ENCODE peak calls at places on chromosomes 6 and 20, in four cellular contexts. One of them, this sample, is unnamed.

GRCh38 chr6:1641391-1641790 is 31.7 kb downstream of the FOXC1 start:
- DNase-seq in CD8-positive, alpha-beta T cell: no peak
- DNase-seq in heart left ventricle: no peak
- DNase-seq in tibial nerve: no peak
- DNase-seq in this sample: no peak

GRCh38 chr20:37880726-37881591 is 22.0 kb upstream of the VSTM2L start:
- DNase-seq in CD8-positive, alpha-beta T cell: no peak
- DNase-seq in heart left ventricle: peak; percentile 90
- DNase-seq in tibial nerve: no peak
- DNase-seq in this sample: peak; percentile 84

GRCh38 chr6:73523434-73524123 is 2.7 kb upstream of the EEF1A1 start:
- DNase-seq in CD8-positive, alpha-beta T cell: peak; percentile 62
- DNase-seq in heart left ventricle: peak; percentile 66
- DNase-seq in tibial nerve: peak; percentile 58
- DNase-seq in this sample: peak; percentile 96

GRCh38 chr6:52546192-52546591 is 30.7 kb downstream of the TRAM2 start:
- DNase-seq in CD8-positive, alpha-beta T cell: no peak
- DNase-seq in heart left ventricle: no peak
- DNase-seq in tibial nerve: no peak
- DNase-seq in this sample: no peak

GRCh38 chr6:159983641-159984080 is 14.8 kb downstream of the IGF2R start:
- DNase-seq in CD8-positive, alpha-beta T cell: no peak
- DNase-seq in heart left ventricle: no peak
- DNase-seq in tibial nerve: no peak
- DNase-seq in this sample: no peak

GRCh38 chr6:28474441-28475219 is 31.3 kb upstream of the ZSCAN23 start:
- DNase-seq in CD8-positive, alpha-beta T cell: no peak
- DNase-seq in heart left ventricle: no peak
- DNase-seq in tibial nerve: no peak
- DNase-seq in this sample: no peak

GRCh38 chr20:10061641-10062040 is 26.9 kb downstream of the ANKEF1 start:
- DNase-seq in CD8-positive, alpha-beta T cell: no peak
- DNase-seq in heart left ventricle: no peak
- DNase-seq in tibial nerve: no peak
- DNase-seq in this sample: no peak

GRCh38 chr20:52494244-52494643 is 302.7 kb upstream of the ZFP64 start:
- DNase-seq in CD8-positive, alpha-beta T cell: peak; percentile 6
- DNase-seq in heart left ventricle: no peak
- DNase-seq in tibial nerve: no peak
- DNase-seq in this sample: no peak

GRCh38 chr6:36719126-36719525 is 21.5 kb downstream of the RAB44 start:
- DNase-seq in CD8-positive, alpha-beta T cell: no peak
- DNase-seq in heart left ventricle: no peak
- DNase-seq in tibial nerve: no peak
- DNase-seq in this sample: peak; percentile 19
- TF ChIP-seq CTCF in CD8-positive, alpha-beta T cell: no peak
- TF ChIP-seq CTCF in heart left ventricle: no peak
- TF ChIP-seq CTCF in tibial nerve: no peak
- TF ChIP-seq CTCF in this sample: no peak

GRCh38 chr6:141657812-141658211 is 474.9 kb upstream of the GJE1 start:
- DNase-seq in CD8-positive, alpha-beta T cell: no peak
- DNase-seq in heart left ventricle: no peak
- DNase-seq in tibial nerve: no peak
- DNase-seq in this sample: no peak
- H3K4me3 ChIP-seq in CD8-positive, alpha-beta T cell: no peak overlapping the region
- H3K4me3 ChIP-seq in heart left ventricle: no peak overlapping the region
- H3K4me3 ChIP-seq in tibial nerve: no peak overlapping the region
- H3K4me3 ChIP-seq in this sample: no peak overlapping the region

GRCh38 chr6:54134934-54135333 is 23.7 kb downstream of the MLIP start:
- DNase-seq in CD8-positive, alpha-beta T cell: no peak
- DNase-seq in heart left ventricle: no peak
- DNase-seq in tibial nerve: no peak
- DNase-seq in this sample: no peak
- TF ChIP-seq CTCF in CD8-positive, alpha-beta T cell: no peak
- TF ChIP-seq CTCF in heart left ventricle: no peak
- TF ChIP-seq CTCF in tibial nerve: no peak
- TF ChIP-seq CTCF in this sample: no peak

DNA sequence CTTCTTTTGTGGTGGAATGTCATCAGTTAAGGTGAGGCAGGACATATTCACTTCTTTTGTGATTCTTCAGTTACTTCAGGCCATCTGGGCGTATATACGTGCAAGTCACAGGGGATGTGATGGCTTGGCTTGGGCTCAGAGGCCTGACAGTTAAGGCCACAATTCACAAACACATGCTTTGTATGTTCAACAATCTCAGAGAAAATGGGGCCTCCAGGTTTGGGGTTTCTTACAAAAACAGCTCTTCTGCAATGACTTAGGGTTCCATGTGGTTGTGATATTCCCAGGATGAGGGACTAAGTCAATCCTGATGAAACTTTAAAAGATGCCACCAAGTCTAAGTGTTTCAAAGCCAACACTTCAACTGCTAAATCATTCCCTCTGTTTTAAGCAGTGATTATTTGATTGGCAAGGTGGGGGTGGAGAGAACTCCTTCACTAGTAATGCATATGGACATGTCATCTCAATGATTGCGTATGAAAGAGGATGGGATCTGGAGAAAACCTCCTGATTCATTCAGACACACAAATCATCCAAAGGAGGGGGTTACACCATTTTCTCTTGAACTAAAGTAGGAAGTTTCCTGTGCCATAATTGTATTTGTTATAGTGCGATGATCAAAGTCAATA is 41.7 kb upstream of the HEY2 start:
- DNase-seq in CD8-positive, alpha-beta T cell: no peak
- DNase-seq in heart left ventricle: no peak
- DNase-seq in tibial nerve: no peak
- DNase-seq in this sample: no peak
- H3K4me3 ChIP-seq in CD8-positive, alpha-beta T cell: no peak overlapping the region
- H3K4me3 ChIP-seq in heart left ventricle: no peak overlapping the region
- H3K4me3 ChIP-seq in tibial nerve: no peak overlapping the region
- H3K4me3 ChIP-seq in this sample: no peak overlapping the region